ENCODE peak calls at places on chromosomes 13 and 19, in ten cellular contexts. U is uterus; S is kidney epithelial cell; C is CD4-positive, alpha-beta memory T cell; R is tibial artery; A is neural progenitor cell; Q is HFF-Myc; M is tibial nerve; I is iPS DF 6.9; Z is AG04449. K is an unnamed sample.

GRCh38 chr19:44807652-44808462 is 1.0 kb upstream of the BCAM start:
- DNase-seq in Q (no peak), M (peak), U (no peak), S (peak), C (no peak), I (peak), R (no peak), Z (no peak), A (peak), K (no peak)

GRCh38 chr13:96499646-96500045 is 409.7 kb downstream of the HS6ST3 start:
- DNase-seq in R (no peak), S (no peak), Z (no peak), A (no peak), Q (no peak), U (no peak), I (no peak), C (no peak), M (no peak), K (no peak)

GRCh38 chr19:2149980-2150793 is 1.2 kb downstream of the AP3D1 start:
- DNase-seq in I (no peak), M (no peak), R (peak), U (no peak), S (no peak), Q (no peak), A (peak), Z (no peak), C (no peak), K (no peak)

GRCh38 chr13:46386426-46386995 is 541 bp downstream of the RUBCNL start:
- DNase-seq in R (no peak), M (no peak), I (no peak), S (no peak), Z (no peak), U (no peak), A (peak), Q (no peak), C (no peak), K (no peak)

GRCh38 chr19:58261968-58262921 is 16.5 kb upstream of the ZNF8 start:
- DNase-seq in M (no peak), R (no peak), A (no peak), Q (no peak), Z (no peak), C (no peak), I (no peak), S (no peak), U (no peak), K (no peak)

GRCh38 chr19:30686252-30686762 is 314.1 kb downstream of the ZNF536 start:
- DNase-seq in U (no peak), Q (no peak), C (no peak), M (no peak), A (no peak), S (no peak), Z (no peak), I (no peak), R (no peak), K (no peak)

GRCh38 chr13:42946927-42947326 is 45.1 kb downstream of the EPSTI1 start:
- DNase-seq in R (no peak), S (no peak), Z (no peak), C (no peak), M (no peak), U (no peak), Q (no peak), A (no peak), I (no peak), K (no peak)

GRCh38 chr13:40058757-40059236 is 403.3 kb downstream of the COG6 start:
- DNase-seq in Q (no peak), R (no peak), A (no peak), Z (no peak), M (no peak), S (no peak), U (no peak), C (no peak), I (no peak), K (peak)

GRCh38 chr13:40272776-40273139 is 393.7 kb downstream of the FOXO1 start:
- DNase-seq in Z (no peak), U (no peak), Q (no peak), M (no peak), R (no peak), S (no peak), A (no peak), C (no peak), I (no peak), K (no peak)

GRCh38 chr13:52921194-52921593 is 72.8 kb upstream of the PCDH8 start:
- DNase-seq in M (peak), C (no peak), Z (no peak), A (no peak), S (no peak), U (no peak), I (no peak), Q (no peak), R (peak), K (peak)

DNA sequence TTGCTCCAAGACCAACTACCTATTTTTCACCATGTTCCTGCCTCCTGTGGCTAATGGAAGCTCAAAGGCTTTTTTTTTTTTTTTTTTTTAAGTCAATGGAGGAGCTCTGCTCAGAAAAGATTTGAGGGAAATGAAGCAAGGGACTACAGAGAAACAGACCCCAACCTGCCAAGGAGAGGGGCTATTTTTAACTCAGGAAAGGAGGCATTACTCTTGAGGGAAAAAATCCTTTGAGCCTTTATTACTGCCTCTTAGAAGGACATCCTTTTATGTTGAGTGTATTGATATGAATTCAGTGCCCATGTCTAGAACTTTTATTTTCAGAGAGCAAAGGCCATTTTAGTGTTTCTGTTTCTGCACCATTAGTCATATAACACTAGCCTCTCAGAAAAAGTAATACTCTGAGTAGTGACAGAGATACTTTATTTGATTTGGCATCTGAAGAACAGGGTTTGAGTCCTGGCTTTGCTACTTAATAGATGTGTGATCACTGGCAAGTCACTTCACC is 68.1 kb upstream of the PCDH8 start:
- DNase-seq in Q (no peak), C (no peak), A (no peak), Z (no peak), R (no peak), U (no peak), M (no peak), S (no peak), I (no peak), K (no peak)
- H3K4me3 ChIP-seq in Q (no peak), C (no peak), A (no peak), Z (no peak), R (no peak), U (no peak), M (no peak), S (no peak), I (no peak), K (no peak)

GRCh38 chr19:40279120-40279551 is 6.0 kb downstream of the AKT2 start:
- DNase-seq in I (no peak), Z (no peak), C (no peak), U (peak), A (no peak), Q (no peak), R (peak), M (peak), S (no peak), K (no peak)

GRCh38 chr19:40280608-40281221 is 4.4 kb downstream of the AKT2 start:
- DNase-seq in S (no peak), R (no peak), Z (no peak), Q (no peak), C (no peak), U (no peak), M (no peak), I (no peak), A (no peak), K (no peak)

GRCh38 chr19:40278361-40279045 is 6.6 kb downstream of the AKT2 start:
- DNase-seq in R (no peak), S (no peak), U (no peak), Q (no peak), M (no peak), Z (no peak), C (no peak), I (no peak), A (no peak), K (no peak)

GRCh38 chr19:40281381-40282208 is 3.5 kb downstream of the AKT2 start:
- DNase-seq in U (no peak), Z (no peak), M (no peak), A (no peak), C (no peak), S (no peak), R (no peak), Q (no peak), I (no peak), K (no peak)

GRCh38 chr19:40279761-40280607 is 5.2 kb downstream of the AKT2 start:
- DNase-seq in Z (no peak), C (no peak), M (no peak), R (no peak), I (no peak), S (no peak), A (no peak), Q (no peak), U (no peak), K (no peak)
- H3K4me3 ChIP-seq in Z (no peak), C (no peak), M (no peak), R (no peak), I (no peak), S (no peak), A (no peak), Q (peak), U (peak), K (no peak)

DNA sequence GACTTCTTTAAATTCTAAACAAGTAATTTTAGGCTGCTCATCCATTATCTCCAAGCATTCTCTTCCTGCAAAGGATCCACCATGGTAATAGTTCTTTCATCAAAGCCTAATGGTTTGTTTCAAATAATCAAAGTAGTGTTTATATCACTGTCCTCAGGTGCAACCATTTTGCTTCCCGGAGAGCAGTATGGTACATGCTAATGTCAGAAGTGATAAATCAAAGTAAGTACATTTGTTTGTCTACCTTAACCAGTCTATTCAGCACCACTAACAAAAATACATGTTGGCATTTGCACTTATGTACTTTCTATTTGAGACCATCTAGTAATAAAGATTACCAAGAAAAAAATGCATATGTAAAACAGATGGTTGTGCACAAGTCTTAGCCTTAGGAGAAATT is 37.5 kb downstream of the DACH1 start:
- DNase-seq in A (no peak), Q (no peak), S (no peak), M (no peak), R (no peak), Z (no peak), I (no peak), C (no peak), U (no peak), K (no peak)
- H3K4me3 ChIP-seq in A (no peak), Q (no peak), S (no peak), M (no peak), R (no peak), Z (no peak), I (no peak), C (no peak), U (no peak), K (no peak)

DNA sequence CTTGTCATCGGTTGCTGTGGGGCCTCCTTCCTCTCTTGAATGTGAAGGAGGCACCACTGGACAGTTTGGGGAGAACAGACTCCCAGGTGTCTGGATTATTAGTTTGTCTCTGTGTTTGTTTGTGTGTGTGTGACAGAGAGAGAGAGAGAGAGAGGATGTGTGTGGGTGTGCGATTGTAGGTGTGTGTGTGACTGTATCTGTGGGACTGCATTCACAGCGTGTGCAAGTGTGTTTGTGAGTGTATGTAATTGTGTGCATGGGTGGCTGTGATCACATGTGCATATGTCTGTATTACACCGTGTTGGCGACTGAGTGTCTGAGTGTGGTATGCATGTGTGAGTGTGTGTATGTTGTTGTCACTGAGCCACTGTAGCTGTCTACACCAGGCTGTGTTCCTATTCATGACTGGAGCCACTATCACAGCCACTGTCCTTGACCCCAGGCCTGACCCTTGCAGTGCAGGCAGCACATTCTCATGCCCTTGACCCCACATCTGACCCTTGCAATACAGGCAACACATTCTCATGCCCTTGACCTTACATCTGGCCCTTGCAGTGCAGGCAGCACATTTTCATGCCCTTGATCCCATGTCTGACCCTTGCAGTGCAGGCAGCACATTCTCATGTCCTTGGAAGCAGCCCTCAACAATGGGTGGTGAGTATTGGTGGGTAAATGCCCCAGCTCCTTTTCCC is 25.1 kb upstream of the CYP4F8 start:
- DNase-seq in R (no peak), Z (no peak), I (no peak), A (no peak), S (no peak), Q (no peak), M (no peak), C (no peak), U (no peak), K (no peak)
- H3K4me3 ChIP-seq in R (no peak), Z (no peak), I (no peak), A (no peak), S (no peak), Q (no peak), M (no peak), C (no peak), U (no peak), K (no peak)

K was measured in GM12864.